ENCODE peak calls at places on chromosome 9, in nine cellular contexts. One of them, this sample, is unnamed. For H3K4me1, the result is how much of the 10 kb centered on the place peaks cover.

GRCh38 chr9:83062653-83063527 is at the start of gene RASEF:
- DNase-seq in ovary: peak
- DNase-seq in adipocyte: peak
- DNase-seq in small intestine: peak
- DNase-seq in cardiac muscle cell: peak
- DNase-seq in pancreas: peak
- DNase-seq in neural progenitor cell: peak
- DNase-seq in psoas muscle: no peak
- DNase-seq in lung: peak
- DNase-seq in this sample: peak

GRCh38 chr9:98879094-98879957 is 64.4 kb upstream of the COL15A1 start:
- DNase-seq in ovary: no peak
- DNase-seq in adipocyte: no peak
- DNase-seq in small intestine: no peak
- DNase-seq in cardiac muscle cell: no peak
- DNase-seq in pancreas: no peak
- DNase-seq in neural progenitor cell: no peak
- DNase-seq in psoas muscle: no peak
- DNase-seq in lung: no peak
- DNase-seq in this sample: no peak

GRCh38 chr9:110123364-110124095 is 84.4 kb downstream of the C9orf152 start:
- DNase-seq in ovary: no peak
- DNase-seq in adipocyte: peak
- DNase-seq in small intestine: no peak
- DNase-seq in cardiac muscle cell: no peak
- DNase-seq in pancreas: no peak
- DNase-seq in neural progenitor cell: no peak
- DNase-seq in psoas muscle: no peak
- DNase-seq in lung: no peak
- DNase-seq in this sample: no peak

GRCh38 chr9:35748239-35748857 is 680 bp downstream of the GBA2 start:
- DNase-seq in ovary: no peak
- DNase-seq in adipocyte: peak
- DNase-seq in small intestine: peak
- DNase-seq in cardiac muscle cell: no peak
- DNase-seq in pancreas: no peak
- DNase-seq in neural progenitor cell: no peak
- DNase-seq in psoas muscle: no peak
- DNase-seq in lung: no peak
- DNase-seq in this sample: no peak

GRCh38 chr9:98175013-98175679 is 17.3 kb downstream of the CORO2A start:
- DNase-seq in ovary: no peak
- DNase-seq in adipocyte: no peak
- DNase-seq in small intestine: no peak
- DNase-seq in cardiac muscle cell: no peak
- DNase-seq in pancreas: no peak
- DNase-seq in neural progenitor cell: peak
- DNase-seq in psoas muscle: no peak
- DNase-seq in lung: no peak
- DNase-seq in this sample: no peak

GRCh38 chr9:76646249-76646648 is 118.0 kb upstream of the PCA3 start:
- DNase-seq in ovary: no peak
- DNase-seq in adipocyte: no peak
- DNase-seq in small intestine: peak
- DNase-seq in cardiac muscle cell: peak
- DNase-seq in pancreas: no peak
- DNase-seq in neural progenitor cell: no peak
- DNase-seq in psoas muscle: no peak
- DNase-seq in lung: no peak
- DNase-seq in this sample: no peak

GRCh38 chr9:83013867-83014605 is 48.9 kb downstream of the RASEF start:
- DNase-seq in ovary: no peak
- DNase-seq in adipocyte: peak
- DNase-seq in small intestine: no peak
- DNase-seq in cardiac muscle cell: peak
- DNase-seq in pancreas: no peak
- DNase-seq in neural progenitor cell: no peak
- DNase-seq in psoas muscle: no peak
- DNase-seq in lung: no peak
- DNase-seq in this sample: no peak

GRCh38 chr9:27280858-27281257 is 16.1 kb downstream of the EQTN start:
- DNase-seq in ovary: peak
- DNase-seq in adipocyte: no peak
- DNase-seq in small intestine: peak
- DNase-seq in cardiac muscle cell: peak
- DNase-seq in pancreas: no peak
- DNase-seq in neural progenitor cell: no peak
- DNase-seq in psoas muscle: no peak
- DNase-seq in lung: no peak
- DNase-seq in this sample: no peak

GRCh38 chr9:135251331-135251761 is 163.9 kb downstream of the OLFM1 start:
- DNase-seq in ovary: no peak
- DNase-seq in adipocyte: no peak
- DNase-seq in small intestine: no peak
- DNase-seq in cardiac muscle cell: no peak
- DNase-seq in pancreas: no peak
- DNase-seq in neural progenitor cell: no peak
- DNase-seq in psoas muscle: peak
- DNase-seq in lung: no peak
- DNase-seq in this sample: no peak

GRCh38 chr9:117782931-117783788 is 79.0 kb downstream of the TLR4 start:
- DNase-seq in ovary: peak
- DNase-seq in adipocyte: peak
- DNase-seq in small intestine: peak
- DNase-seq in cardiac muscle cell: peak
- DNase-seq in pancreas: peak
- DNase-seq in neural progenitor cell: peak
- DNase-seq in psoas muscle: peak
- DNase-seq in lung: peak
- DNase-seq in this sample: no peak

GRCh38 chr9:20044686-20045085 is 255.8 kb upstream of the SLC24A2 start:
- DNase-seq in ovary: no peak
- DNase-seq in adipocyte: no peak
- DNase-seq in small intestine: no peak
- DNase-seq in cardiac muscle cell: no peak
- DNase-seq in pancreas: no peak
- DNase-seq in neural progenitor cell: no peak
- DNase-seq in psoas muscle: no peak
- DNase-seq in lung: no peak
- DNase-seq in this sample: no peak

GRCh38 chr9:128785427-128785826 is 1.6 kb upstream of the TBC1D13 start:
- DNase-seq in ovary: no peak
- DNase-seq in adipocyte: no peak
- DNase-seq in small intestine: no peak
- DNase-seq in cardiac muscle cell: no peak
- DNase-seq in pancreas: no peak
- DNase-seq in neural progenitor cell: no peak
- DNase-seq in psoas muscle: no peak
- DNase-seq in lung: no peak
- DNase-seq in this sample: no peak

GRCh38 chr9:127548352-127548878 is 63.7 kb upstream of the STXBP1 start:
- DNase-seq in ovary: no peak
- DNase-seq in adipocyte: no peak
- DNase-seq in small intestine: peak
- DNase-seq in cardiac muscle cell: no peak
- DNase-seq in pancreas: no peak
- DNase-seq in neural progenitor cell: no peak
- DNase-seq in psoas muscle: no peak
- DNase-seq in lung: no peak
- DNase-seq in this sample: no peak

GRCh38 chr9:127549218-127549617 is 62.9 kb upstream of the STXBP1 start:
- DNase-seq in ovary: no peak
- DNase-seq in adipocyte: no peak
- DNase-seq in small intestine: no peak
- DNase-seq in cardiac muscle cell: no peak
- DNase-seq in pancreas: no peak
- DNase-seq in neural progenitor cell: no peak
- DNase-seq in psoas muscle: no peak
- DNase-seq in lung: no peak
- DNase-seq in this sample: no peak

GRCh38 chr9:127550751-127551150 is 61.3 kb upstream of the STXBP1 start:
- DNase-seq in ovary: no peak
- DNase-seq in adipocyte: no peak
- DNase-seq in small intestine: peak
- DNase-seq in cardiac muscle cell: no peak
- DNase-seq in pancreas: no peak
- DNase-seq in neural progenitor cell: no peak
- DNase-seq in psoas muscle: no peak
- DNase-seq in lung: no peak
- DNase-seq in this sample: no peak

GRCh38 chr9:127549771-127550170 is 62.3 kb upstream of the STXBP1 start:
- DNase-seq in ovary: no peak
- DNase-seq in adipocyte: no peak
- DNase-seq in small intestine: no peak
- DNase-seq in cardiac muscle cell: no peak
- DNase-seq in pancreas: no peak
- DNase-seq in neural progenitor cell: no peak
- DNase-seq in psoas muscle: no peak
- DNase-seq in lung: no peak
- DNase-seq in this sample: no peak

DNA sequence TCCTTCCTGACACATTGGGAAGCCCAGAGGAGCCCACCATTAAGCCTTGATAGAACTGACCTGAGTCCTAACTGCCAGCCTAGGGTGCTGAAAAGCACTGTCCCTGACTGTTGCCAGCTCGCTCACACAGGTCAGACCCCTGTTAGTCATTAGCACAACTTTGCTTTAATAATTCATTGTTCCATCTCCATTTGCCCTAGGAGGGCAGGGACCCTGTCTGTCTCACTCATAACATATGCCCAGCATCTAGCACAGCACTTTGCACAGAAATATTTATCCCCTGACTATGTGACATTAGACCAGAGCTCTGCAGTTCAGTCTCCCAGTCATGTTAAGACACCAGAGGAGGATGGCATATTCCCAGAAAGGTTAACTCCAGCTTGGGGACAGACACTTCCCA is 61.8 kb upstream of the STXBP1 start:
- DNase-seq in ovary: no peak
- DNase-seq in adipocyte: no peak
- DNase-seq in small intestine: no peak
- DNase-seq in cardiac muscle cell: no peak
- DNase-seq in pancreas: no peak
- DNase-seq in neural progenitor cell: no peak
- DNase-seq in psoas muscle: no peak
- DNase-seq in lung: no peak
- DNase-seq in this sample: no peak
- H3K4me1 ChIP-seq in ovary: under half
- H3K4me1 ChIP-seq in adipocyte: under half
- H3K4me1 ChIP-seq in small intestine: under half
- H3K4me1 ChIP-seq in cardiac muscle cell: under half
- H3K4me1 ChIP-seq in pancreas: half or more
- H3K4me1 ChIP-seq in neural progenitor cell: under half
- H3K4me1 ChIP-seq in psoas muscle: under half
- H3K4me1 ChIP-seq in lung: half or more
- H3K4me1 ChIP-seq in this sample: under half

GRCh38 chr9:114611516-114612271 is 603 bp downstream of the TMEM268 start:
- DNase-seq in ovary: peak
- DNase-seq in adipocyte: peak
- DNase-seq in small intestine: peak
- DNase-seq in cardiac muscle cell: peak
- DNase-seq in pancreas: peak
- DNase-seq in neural progenitor cell: no peak
- DNase-seq in psoas muscle: peak
- DNase-seq in lung: peak
- DNase-seq in this sample: no peak

GRCh38 chr9:114614373-114614772 is 3.3 kb downstream of the TMEM268 start:
- DNase-seq in ovary: no peak
- DNase-seq in adipocyte: no peak
- DNase-seq in small intestine: no peak
- DNase-seq in cardiac muscle cell: no peak
- DNase-seq in pancreas: no peak
- DNase-seq in neural progenitor cell: no peak
- DNase-seq in psoas muscle: no peak
- DNase-seq in lung: no peak
- DNase-seq in this sample: no peak

GRCh38 chr9:114613919-114614318 is 2.8 kb downstream of the TMEM268 start:
- DNase-seq in ovary: no peak
- DNase-seq in adipocyte: no peak
- DNase-seq in small intestine: no peak
- DNase-seq in cardiac muscle cell: no peak
- DNase-seq in pancreas: no peak
- DNase-seq in neural progenitor cell: no peak
- DNase-seq in psoas muscle: no peak
- DNase-seq in lung: no peak
- DNase-seq in this sample: no peak

GRCh38 chr9:114612272-114612923 is 1.3 kb downstream of the TMEM268 start:
- DNase-seq in ovary: peak
- DNase-seq in adipocyte: peak
- DNase-seq in small intestine: no peak
- DNase-seq in cardiac muscle cell: no peak
- DNase-seq in pancreas: no peak
- DNase-seq in neural progenitor cell: no peak
- DNase-seq in psoas muscle: no peak
- DNase-seq in lung: no peak
- DNase-seq in this sample: no peak

DNA sequence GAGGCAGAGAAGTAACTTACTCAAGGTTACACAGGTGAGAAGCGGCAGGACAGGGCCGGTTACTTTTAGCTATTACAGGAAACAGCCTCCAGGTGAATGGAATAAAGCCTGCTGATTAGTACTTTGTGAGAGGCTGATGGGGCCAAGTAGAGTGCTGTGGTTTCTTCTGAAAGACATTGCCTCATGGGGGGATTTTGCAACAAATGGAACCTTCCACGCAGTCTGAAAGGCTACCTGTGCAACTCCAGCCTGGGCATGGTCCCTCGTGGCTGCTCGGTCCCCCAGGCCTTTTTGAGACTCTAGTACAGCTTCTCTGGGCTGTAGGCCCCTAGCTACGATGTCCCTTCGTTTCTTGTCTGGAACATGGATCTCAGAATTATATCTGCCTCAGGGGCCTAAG is 2.0 kb downstream of the TMEM268 start:
- DNase-seq in ovary: no peak
- DNase-seq in adipocyte: no peak
- DNase-seq in small intestine: no peak
- DNase-seq in cardiac muscle cell: no peak
- DNase-seq in pancreas: no peak
- DNase-seq in neural progenitor cell: no peak
- DNase-seq in psoas muscle: no peak
- DNase-seq in lung: no peak
- DNase-seq in this sample: no peak
- H3K4me1 ChIP-seq in ovary: under half
- H3K4me1 ChIP-seq in adipocyte: under half
- H3K4me1 ChIP-seq in small intestine: under half
- H3K4me1 ChIP-seq in cardiac muscle cell: under half
- H3K4me1 ChIP-seq in pancreas: under half
- H3K4me1 ChIP-seq in neural progenitor cell: under half
- H3K4me1 ChIP-seq in psoas muscle: under half
- H3K4me1 ChIP-seq in lung: under half
- H3K4me1 ChIP-seq in this sample: under half

GRCh38 chr9:133975511-133975910 is 16.6 kb downstream of the VAV2 start:
- DNase-seq in ovary: no peak
- DNase-seq in adipocyte: no peak
- DNase-seq in small intestine: no peak
- DNase-seq in cardiac muscle cell: no peak
- DNase-seq in pancreas: no peak
- DNase-seq in neural progenitor cell: no peak
- DNase-seq in psoas muscle: no peak
- DNase-seq in lung: no peak
- DNase-seq in this sample: no peak
- H3K4me1 ChIP-seq in ovary: under half
- H3K4me1 ChIP-seq in adipocyte: under half
- H3K4me1 ChIP-seq in small intestine: under half
- H3K4me1 ChIP-seq in cardiac muscle cell: under half
- H3K4me1 ChIP-seq in pancreas: half or more
- H3K4me1 ChIP-seq in neural progenitor cell: under half
- H3K4me1 ChIP-seq in psoas muscle: under half
- H3K4me1 ChIP-seq in lung: under half
- H3K4me1 ChIP-seq in this sample: under half

GRCh38 chr9:5513966-5514365 is 3.6 kb downstream of the PDCD1LG2 start:
- DNase-seq in ovary: no peak
- DNase-seq in adipocyte: peak
- DNase-seq in small intestine: no peak
- DNase-seq in cardiac muscle cell: no peak
- DNase-seq in pancreas: no peak
- DNase-seq in neural progenitor cell: no peak
- DNase-seq in psoas muscle: no peak
- DNase-seq in lung: no peak
- DNase-seq in this sample: no peak
- H3K4me1 ChIP-seq in ovary: under half
- H3K4me1 ChIP-seq in adipocyte: under half
- H3K4me1 ChIP-seq in small intestine: under half
- H3K4me1 ChIP-seq in cardiac muscle cell: under half
- H3K4me1 ChIP-seq in pancreas: under half
- H3K4me1 ChIP-seq in neural progenitor cell: under half
- H3K4me1 ChIP-seq in psoas muscle: under half
- H3K4me1 ChIP-seq in lung: under half
- H3K4me1 ChIP-seq in this sample: under half